ENCODE peak calls at places on chromosomes 12 and 14, in seven cellular contexts. R, X, M, N, B, U and J are unnamed samples.

GRCh38 chr12:33988888-33989287 is 33.4 kb upstream of the ALG10 start:
- DNase-seq in U (no peak), B (no peak), M (no peak), N (no peak), R (no peak), X (no peak), J (no peak)

GRCh38 chr12:64893961-64894360 is 69.5 kb downstream of the TBC1D30 start:
- DNase-seq in B (peak), R (no peak), N (no peak), M (no peak), U (no peak), X (no peak), J (no peak)

GRCh38 chr12:6952860-6953416 is 1.8 kb downstream of the PTPN6 start:
- DNase-seq in X (no peak), R (no peak), B (no peak), M (no peak), U (no peak), N (no peak), J (no peak)

GRCh38 chr14:94819531-94819930 is 49.6 kb upstream of the GSC start:
- DNase-seq in U (no peak), X (no peak), N (no peak), R (no peak), M (no peak), B (no peak), J (no peak)

GRCh38 chr12:124792177-124792576 is 71.5 kb downstream of the SCARB1 start:
- DNase-seq in U (no peak), B (no peak), M (no peak), R (no peak), X (no peak), N (no peak), J (no peak)

GRCh38 chr12:112354399-112354798 is 27.8 kb downstream of the HECTD4 start:
- DNase-seq in N (no peak), B (no peak), M (no peak), X (no peak), R (no peak), U (no peak), J (no peak)

GRCh38 chr14:80959448-80960006 is 4.1 kb downstream of the TSHR start:
- DNase-seq in U (no peak), M (no peak), X (peak), B (no peak), N (peak), R (peak), J (peak)

GRCh38 chr12:116939734-116940133 is 29.0 kb downstream of the FBXW8 start:
- DNase-seq in X (no peak), M (no peak), N (no peak), B (no peak), U (no peak), R (no peak), J (no peak)

GRCh38 chr12:5123921-5124320 is 80.2 kb downstream of the KCNA5 start:
- DNase-seq in X (no peak), B (no peak), R (no peak), N (no peak), U (no peak), M (no peak), J (no peak)

GRCh38 chr14:75566321-75566720 is 12.1 kb upstream of the FLVCR2 start:
- DNase-seq in R (no peak), B (peak), N (no peak), X (no peak), M (no peak), U (no peak), J (no peak)

GRCh38 chr14:77086951-77087350 is 11.1 kb upstream of the CIPC start:
- DNase-seq in M (no peak), U (no peak), N (no peak), R (no peak), X (no peak), B (no peak), J (no peak)